ENCODE peak calls at places on chromosomes 5 and 9, in six cellular contexts. T is heart left ventricle, Z is uterus, U is right lobe of liver, X is tibial nerve, W is transverse colon. Q is an unnamed sample. For H3K36me3, the result is how much of the 10 kb centered on the place peaks cover.

GRCh38 chr5:32690153-32690552 is 21.0 kb upstream of the NPR3 start:
- DNase-seq in T (no peak), Z (no peak), U (no peak), X (no peak), W (no peak), Q (no peak)

GRCh38 chr9:113988951-113989780 is 88.9 kb downstream of the AMBP start:
- DNase-seq in T (no peak), Z (peak), U (peak), X (peak), W (no peak), Q (peak)

GRCh38 chr5:124592891-124593290 is 153.5 kb downstream of the ZNF608 start:
- DNase-seq in T (no peak), Z (no peak), U (no peak), X (no peak), W (no peak), Q (no peak)

GRCh38 chr9:126606483-126606870 is 7.3 kb upstream of the LMX1B start:
- DNase-seq in T (no peak), Z (no peak), U (no peak), X (no peak), W (no peak), Q (no peak)

GRCh38 chr9:130034570-130034969 is 8.4 kb downstream of the FNBP1 start:
- DNase-seq in T (no peak), Z (no peak), U (no peak), X (no peak), W (no peak), Q (no peak)

GRCh38 chr9:69331444-69331843 is 6.4 kb downstream of the ENTREP1 start:
- DNase-seq in T (no peak), Z (no peak), U (no peak), X (no peak), W (no peak), Q (no peak)

GRCh38 chr9:98263482-98264357 is 8.3 kb upstream of the TBC1D2 start:
- DNase-seq in T (peak), Z (peak), U (peak), X (peak), W (peak), Q (peak)

GRCh38 chr5:154757647-154758406 is 2.6 kb downstream of the LARP1 start:
- DNase-seq in T (no peak), Z (no peak), U (no peak), X (no peak), W (peak), Q (no peak)

GRCh38 chr5:4762316-4762715 is 377.8 kb upstream of the ADAMTS16 start:
- DNase-seq in T (no peak), Z (no peak), U (no peak), X (no peak), W (no peak), Q (no peak)

GRCh38 chr9:81609782-81610738 is 79.3 kb downstream of the TLE1 start:
- DNase-seq in T (no peak), Z (no peak), U (no peak), X (no peak), W (no peak), Q (no peak)

GRCh38 chr5:171365351-171365750 is 22.3 kb upstream of the NPM1 start:
- DNase-seq in T (no peak), Z (no peak), U (no peak), X (no peak), W (no peak), Q (no peak)

GRCh38 chr5:132268698-132269551 is 11.4 kb downstream of the PDLIM4 start:
- DNase-seq in T (peak), Z (peak), U (no peak), X (no peak), W (no peak), Q (no peak)

GRCh38 chr5:170552486-170553122 is 48.8 kb downstream of the KCNIP1 start:
- DNase-seq in T (peak), Z (peak), U (peak), X (peak), W (peak), Q (peak)

GRCh38 chr5:175809531-175810121 is 61.8 kb upstream of the CPLX2 start:
- DNase-seq in T (no peak), Z (no peak), U (no peak), X (no peak), W (no peak), Q (no peak)

GRCh38 chr5:31059889-31060288 is 133.6 kb upstream of the CDH6 start:
- DNase-seq in T (no peak), Z (no peak), U (no peak), X (no peak), W (no peak), Q (no peak)

GRCh38 chr9:96256800-96257199 is 45.2 kb downstream of the HSD17B3 start:
- DNase-seq in T (no peak), Z (no peak), U (no peak), X (no peak), W (no peak), Q (no peak)

GRCh38 chr9:120974921-120975320 is 48.3 kb upstream of the TRAF1 start:
- DNase-seq in T (no peak), Z (no peak), U (no peak), X (no peak), W (no peak), Q (no peak)
- H3K36me3 ChIP-seq in T (under half), Z (under half), U (under half), X (under half), W (under half), Q (under half)

DNA sequence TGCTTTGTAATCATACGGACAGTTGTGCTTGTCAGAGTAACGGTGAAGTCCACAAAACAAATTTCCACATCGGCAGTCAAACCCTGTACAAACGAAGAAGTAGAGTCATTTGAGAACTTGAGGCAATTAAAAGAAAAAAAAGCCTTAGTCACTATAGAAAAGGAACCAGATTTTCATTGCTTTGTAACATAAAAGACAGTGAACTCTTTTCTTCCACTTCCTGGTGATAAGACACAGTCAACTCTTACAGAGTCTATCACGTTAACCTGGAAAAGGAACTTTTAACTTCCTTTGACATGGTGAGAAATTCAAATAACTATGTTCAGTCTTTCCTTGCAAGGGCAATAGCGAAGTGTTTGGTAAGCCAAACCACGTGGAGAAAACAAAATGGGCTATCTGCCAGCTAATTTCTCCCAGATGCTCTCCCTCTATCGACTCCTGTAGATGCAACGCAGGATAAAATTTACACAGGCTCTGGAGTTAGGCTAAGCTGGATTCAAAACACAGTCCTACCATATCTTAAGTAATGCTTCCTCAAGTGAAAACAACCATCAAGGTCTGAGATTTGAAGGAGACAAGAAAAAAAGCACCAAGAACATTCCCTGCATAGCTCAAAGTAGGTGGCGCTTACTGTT is 8.9 kb downstream of the ZFAND5 start:
- DNase-seq in T (no peak), Z (no peak), U (no peak), X (no peak), W (no peak), Q (no peak)
- H3K27ac ChIP-seq in T (no peak), Z (no peak), U (peak), X (peak), W (peak), Q (peak)

GRCh38 chr9:95047452-95048224 is 269.9 kb downstream of the FANCC start:
- DNase-seq in T (no peak), Z (no peak), U (no peak), X (no peak), W (no peak), Q (no peak)

GRCh38 chr9:95049761-95050160 is 267.7 kb downstream of the FANCC start:
- DNase-seq in T (no peak), Z (no peak), U (no peak), X (no peak), W (no peak), Q (no peak)

GRCh38 chr9:95045751-95046150 is 271.8 kb downstream of the FANCC start:
- DNase-seq in T (no peak), Z (no peak), U (no peak), X (no peak), W (no peak), Q (no peak)

GRCh38 chr9:95044731-95045508 is 272.6 kb downstream of the FANCC start:
- DNase-seq in T (no peak), Z (no peak), U (no peak), X (no peak), W (peak), Q (peak)

GRCh38 chr9:95048225-95049087 is 269.1 kb downstream of the FANCC start:
- DNase-seq in T (peak), Z (peak), U (peak), X (peak), W (peak), Q (peak)
- TF ChIP-seq POLR2A in T (peak), Z (peak), U (peak), X (no peak), W (peak), Q (peak)

DNA sequence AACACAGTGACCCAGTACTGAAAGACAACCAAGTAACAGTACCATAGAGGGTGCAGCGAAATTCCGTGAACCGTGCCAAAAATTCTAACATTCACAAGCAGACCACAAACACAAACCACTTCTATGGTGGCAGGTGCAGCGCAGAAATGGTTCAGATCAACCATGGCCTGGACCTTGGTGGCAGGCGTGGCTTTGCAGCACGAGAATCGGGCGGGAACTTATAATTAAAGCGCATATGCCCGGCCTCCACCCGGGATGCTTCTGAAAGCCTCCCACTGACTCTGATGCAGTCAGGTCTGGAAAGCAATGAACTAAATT is 68.0 kb upstream of the TBC1D9B start:
- DNase-seq in T (no peak), Z (no peak), U (no peak), X (no peak), W (no peak), Q (no peak)
- H3K36me3 ChIP-seq in T (under half), Z (under half), U (under half), X (under half), W (under half), Q (under half)

GRCh38 chr9:4854191-4854590 is 61.4 kb downstream of the RCL1 start:
- DNase-seq in T (no peak), Z (no peak), U (no peak), X (no peak), W (no peak), Q (no peak)

GRCh38 chr9:4855861-4856260 is 63.1 kb downstream of the RCL1 start:
- DNase-seq in T (no peak), Z (no peak), U (no peak), X (peak), W (peak), Q (no peak)

GRCh38 chr9:4859035-4859434 is 66.3 kb downstream of the RCL1 start:
- DNase-seq in T (no peak), Z (no peak), U (peak), X (no peak), W (no peak), Q (no peak)

GRCh38 chr9:4860383-4860782 is 67.6 kb downstream of the RCL1 start:
- DNase-seq in T (no peak), Z (no peak), U (no peak), X (no peak), W (no peak), Q (no peak)

DNA sequence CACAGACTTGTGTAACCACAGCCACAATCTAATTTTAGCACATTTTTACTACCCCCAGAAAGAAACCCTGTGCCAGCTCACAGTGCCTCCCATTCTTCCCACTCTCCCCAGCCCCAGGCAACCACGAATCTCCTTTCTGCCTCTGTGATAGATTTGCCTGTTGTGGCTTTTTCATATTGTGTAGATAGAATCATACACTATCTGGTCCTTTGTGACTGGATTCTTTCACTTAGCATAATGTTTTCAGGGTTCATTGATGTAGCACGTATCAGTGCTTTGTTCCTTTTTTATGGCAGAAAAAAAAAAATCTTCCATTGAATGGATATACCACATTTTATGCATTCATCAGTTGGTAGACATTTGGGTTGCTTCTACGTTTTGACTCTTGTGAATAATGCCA is 64.4 kb downstream of the RCL1 start:
- DNase-seq in T (no peak), Z (no peak), U (no peak), X (no peak), W (no peak), Q (no peak)
- H3K27ac ChIP-seq in T (no peak), Z (no peak), U (no peak), X (no peak), W (no peak), Q (peak)

GRCh38 chr5:160119905-160120266 is 636 bp upstream of the PWWP2A start:
- DNase-seq in T (no peak), Z (no peak), U (no peak), X (no peak), W (no peak), Q (no peak)

GRCh38 chr5:160116991-160117390 is 2.3 kb downstream of the PWWP2A start:
- DNase-seq in T (no peak), Z (no peak), U (no peak), X (no peak), W (no peak), Q (no peak)

GRCh38 chr5:160118349-160119141 is 705 bp downstream of the PWWP2A start:
- DNase-seq in T (peak), Z (peak), U (peak), X (no peak), W (peak), Q (peak)

GRCh38 chr5:160119142-160119904 is at the start of gene PWWP2A:
- DNase-seq in T (peak), Z (peak), U (peak), X (peak), W (peak), Q (peak)
- TF ChIP-seq POLR2A in T (peak), Z (peak), U (peak), X (peak), W (peak), Q (peak)

DNA sequence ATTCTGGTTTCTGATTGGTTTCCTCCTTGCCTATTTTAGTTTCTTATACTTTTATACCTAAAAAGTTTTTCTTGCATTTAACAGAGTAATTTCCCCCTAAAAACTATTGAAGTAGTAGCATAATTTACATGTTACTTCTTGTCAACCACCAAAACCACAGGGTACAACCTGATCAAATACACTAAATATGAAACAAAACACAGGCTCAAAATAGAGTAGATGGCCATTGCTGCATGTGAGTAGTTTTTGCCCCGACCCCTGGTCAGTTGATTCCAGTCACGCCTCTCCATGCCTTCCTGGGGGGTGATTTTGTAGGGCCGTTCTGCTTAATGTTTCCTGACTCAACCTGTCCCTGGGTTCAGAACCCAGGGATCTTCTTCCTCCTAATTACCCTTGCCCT is 101.8 kb downstream of the TLE4 start:
- DNase-seq in T (no peak), Z (no peak), U (no peak), X (no peak), W (no peak), Q (no peak)
- H3K36me3 ChIP-seq in T (under half), Z (under half), U (under half), X (under half), W (under half), Q (under half)

GRCh38 chr9:121529237-121529987 is 29.8 kb upstream of the GGTA1 start:
- DNase-seq in T (peak), Z (peak), U (peak), X (peak), W (peak), Q (peak)
- H3K27ac ChIP-seq in T (peak), Z (no peak), U (no peak), X (no peak), W (no peak), Q (peak)

GRCh38 chr9:128416014-128416413 is 4.6 kb upstream of the CERCAM start:
- DNase-seq in T (no peak), Z (no peak), U (no peak), X (no peak), W (no peak), Q (no peak)

GRCh38 chr9:128415222-128415621 is 5.4 kb upstream of the CERCAM start:
- DNase-seq in T (no peak), Z (no peak), U (no peak), X (no peak), W (no peak), Q (no peak)

GRCh38 chr9:128419061-128419925 is 1.4 kb upstream of the CERCAM start:
- DNase-seq in T (no peak), Z (peak), U (no peak), X (no peak), W (no peak), Q (no peak)

GRCh38 chr9:128414461-128414860 is 6.2 kb upstream of the CERCAM start:
- DNase-seq in T (no peak), Z (no peak), U (no peak), X (no peak), W (no peak), Q (no peak)

GRCh38 chr9:128416432-128417019 is 4.1 kb upstream of the CERCAM start:
- DNase-seq in T (no peak), Z (no peak), U (no peak), X (no peak), W (no peak), Q (no peak)
- TF ChIP-seq POLR2A in T (no peak), Z (no peak), U (no peak), X (no peak), W (no peak), Q (no peak)

Q was measured in gastrocnemius medialis.